ENCODE peak calls at places on chromosomes 5 and 9, in seven cellular contexts. U is HEK293T, O is cardiac muscle cell, V is prostate gland, Q is SK-N-MC, Z is fibroblast of mammary gland, C is A549. S is an unnamed sample.
A peak's percentile ranks its signal among the peaks of the same experiment; 100 is the strongest.

GRCh38 chr5:141869514-141869913 is 8.7 kb downstream of the PCDH1 start:
- DNase-seq in C (no peak), Q (no peak), V (peak; percentile 59), U (no peak), Z (no peak), O (no peak), S (no peak)

GRCh38 chr5:177116631-177117373 is 16.8 kb upstream of the NSD1 start:
- DNase-seq in Z (peak; percentile 80), C (no peak), U (no peak), V (peak; percentile 78), Q (no peak), O (no peak), S (no peak)

GRCh38 chr5:83340511-83340918 is 131.0 kb upstream of the VCAN start:
- DNase-seq in O (no peak), V (no peak), U (no peak), C (no peak), Q (no peak), Z (peak; percentile 58), S (no peak)

GRCh38 chr5:139822553-139823425 is 27.2 kb downstream of the PSD2 start:
- DNase-seq in O (no peak), U (no peak), C (no peak), Q (no peak), Z (no peak), V (no peak), S (no peak)

GRCh38 chr5:167699434-167699833 is 592.0 kb upstream of the WWC1 start:
- DNase-seq in V (peak; percentile 10), U (peak; percentile 50), O (peak; percentile 74), Z (peak; percentile 98), C (peak; percentile 97), Q (peak; percentile 80), S (no peak)

GRCh38 chr9:130689937-130690700 is 3.5 kb upstream of the EXOSC2 start:
- DNase-seq in U (peak; percentile 73), Z (peak; percentile 98), V (peak; percentile 90), C (peak; percentile 95), Q (peak; percentile 56), O (peak; percentile 82), S (peak; percentile 100)

GRCh38 chr9:6134661-6135177 is 80.9 kb upstream of the IL33 start:
- DNase-seq in Q (no peak), C (no peak), V (no peak), U (no peak), O (no peak), Z (no peak), S (no peak)

GRCh38 chr5:10532421-10532820 is 31.4 kb upstream of the ANKRD33B start:
- DNase-seq in C (no peak), V (no peak), Q (no peak), U (no peak), O (no peak), Z (no peak), S (no peak)

GRCh38 chr9:15856591-15856990 is 303.7 kb downstream of the CCDC171 start:
- DNase-seq in O (no peak), Z (peak; percentile 28), U (no peak), C (no peak), Q (no peak), V (no peak), S (no peak)

GRCh38 chr9:37747271-37747753 is 6.3 kb upstream of the TRMT10B start:
- DNase-seq in Q (peak; percentile 18), C (peak; percentile 72), Z (peak; percentile 72), V (peak; percentile 52), O (peak; percentile 70), U (peak; percentile 83), S (peak; percentile 77)

GRCh38 chr9:123314617-123315016 is 41.4 kb upstream of the CRB2 start:
- DNase-seq in O (no peak), Q (no peak), C (no peak), Z (no peak), U (no peak), V (no peak), S (no peak)

GRCh38 chr5:15584528-15584927 is 84.5 kb downstream of the FBXL7 start:
- DNase-seq in V (no peak), U (no peak), O (no peak), C (no peak), Q (no peak), Z (no peak), S (no peak)

GRCh38 chr9:135409286-135410200 is 70.0 kb upstream of the PPP1R26 start:
- DNase-seq in Z (no peak), V (no peak), O (no peak), U (no peak), C (no peak), Q (no peak), S (peak; percentile 51)

GRCh38 chr5:140808889-140809291 is 2.0 kb downstream of the PCDHA4 start:
- DNase-seq in U (no peak), Q (no peak), C (no peak), V (no peak), Z (no peak), O (no peak), S (no peak)

GRCh38 chr9:21506910-21507795 is 25.0 kb upstream of the IFNE start:
- DNase-seq in Z (peak; percentile 95), U (no peak), V (no peak), C (peak; percentile 45), Q (peak; percentile 77), O (no peak), S (peak; percentile 4)